ENCODE peak calls at places on chromosomes 3 and 15, in ten cellular contexts. W is AG04449, X is upper lobe of left lung, U is dorsolateral prefrontal cortex, F is AG10803, B is left ventricle myocardium inferior, E is fibroblast of pulmonary artery, Q is cardiac fibroblast, G is cardiac muscle cell, M is transverse colon. H is an unnamed sample.

GRCh38 chr3:168865022-168865551 is 769.4 kb upstream of the GOLIM4 start:
- DNase-seq in W (no peak), X (no peak), U (no peak), F (peak; percentile 44), B (no peak), E (peak; percentile 70), Q (peak; percentile 70), G (peak; percentile 60), M (no peak), H (peak; percentile 73)

GRCh38 chr3:62151591-62151990 is 221.8 kb downstream of the FEZF2 start:
- DNase-seq in W (peak; percentile 33), X (no peak), U (no peak), F (peak; percentile 38), B (no peak), E (no peak), Q (peak; percentile 63), G (no peak), M (no peak), H (no peak)

GRCh38 chr15:55196458-55197361 is at the start of gene RSL24D1:
- DNase-seq in W (peak; percentile 91), X (peak; percentile 92), U (peak; percentile 89), F (peak; percentile 98), B (peak; percentile 95), E (peak; percentile 99), Q (peak; percentile 99), G (peak; percentile 99), M (peak; percentile 97), H (peak; percentile 99)

GRCh38 chr15:22888120-22888859 is 49.8 kb downstream of the NIPA2 start:
- DNase-seq in W (peak; percentile 92), X (no peak), U (no peak), F (peak; percentile 94), B (no peak), E (peak; percentile 95), Q (peak; percentile 97), G (peak; percentile 94), M (no peak), H (peak; percentile 95)

GRCh38 chr3:4425707-4426106 is 41.4 kb downstream of the SUMF1 start:
- DNase-seq in W (no peak), X (no peak), U (no peak), F (no peak), B (no peak), E (no peak), Q (peak; percentile 79), G (no peak), M (no peak), H (peak; percentile 7)

GRCh38 chr15:67501177-67501835 is 19.6 kb upstream of the C15orf61 start:
- DNase-seq in W (no peak), X (no peak), U (no peak), F (peak; percentile 57), B (no peak), E (peak; percentile 56), Q (peak; percentile 57), G (peak; percentile 55), M (no peak), H (peak; percentile 67)

GRCh38 chr3:151660890-151661289 is 72.8 kb upstream of the AADACL2 start:
- DNase-seq in W (no peak), X (no peak), U (no peak), F (peak; percentile 11), B (no peak), E (peak; percentile 53), Q (peak; percentile 38), G (peak; percentile 62), M (no peak), H (peak; percentile 69)

GRCh38 chr15:70265466-70265978 is 167.8 kb upstream of the TLE3 start:
- DNase-seq in W (no peak), X (peak; percentile 32), U (no peak), F (no peak), B (no peak), E (no peak), Q (no peak), G (no peak), M (no peak), H (no peak)

GRCh38 chr15:96416934-96417759 is 86.6 kb downstream of the NR2F2 start:
- DNase-seq in W (no peak), X (peak; percentile 84), U (no peak), F (no peak), B (no peak), E (peak; percentile 23), Q (peak; percentile 23), G (peak; percentile 22), M (no peak), H (peak; percentile 14)

GRCh38 chr15:25234831-25235230 is 204.0 kb downstream of the UBE3A start:
- DNase-seq in W (no peak), X (no peak), U (no peak), F (no peak), B (no peak), E (no peak), Q (no peak), G (no peak), M (no peak), H (no peak)

GRCh38 chr3:183775781-183776180 is 49.6 kb downstream of the MAP6D1 start:
- DNase-seq in W (no peak), X (peak; percentile 43), U (no peak), F (peak; percentile 14), B (peak; percentile 46), E (no peak), Q (no peak), G (no peak), M (no peak), H (no peak)

GRCh38 chr3:48240000-48240710 is 749 bp upstream of the ZNF589 start:
- DNase-seq in W (no peak), X (no peak), U (no peak), F (no peak), B (no peak), E (no peak), Q (no peak), G (no peak), M (no peak), H (no peak)

GRCh38 chr3:193342551-193342950 is 36.0 kb downstream of the ATP13A5 start:
- DNase-seq in W (no peak), X (no peak), U (no peak), F (no peak), B (no peak), E (no peak), Q (no peak), G (no peak), M (no peak), H (no peak)

GRCh38 chr3:101829066-101829830 is 20.1 kb upstream of the NFKBIZ start:
- DNase-seq in W (no peak), X (no peak), U (no peak), F (peak; percentile 64), B (peak; percentile 67), E (peak; percentile 70), Q (peak; percentile 82), G (peak; percentile 74), M (peak; percentile 66), H (peak; percentile 70)
- H3K4me3 ChIP-seq in W (peak overlapping the region; percentile 23), X (peak overlapping the region; percentile 58), U (no peak overlapping the region), F (no peak overlapping the region), B (peak overlapping the region; percentile 70), E (peak overlapping the region; percentile 62), Q (peak overlapping the region; percentile 21), G (peak overlapping the region; percentile 32), M (no peak overlapping the region), H (peak overlapping the region; percentile 69)

GRCh38 chr3:58333206-58334012 is 717 bp downstream of the PXK start:
- DNase-seq in W (no peak), X (peak; percentile 80), U (peak; percentile 40), F (peak; percentile 23), B (no peak), E (peak; percentile 39), Q (peak; percentile 42), G (peak; percentile 29), M (peak; percentile 30), H (peak; percentile 42)

GRCh38 chr3:58334013-58334321 is 1.3 kb downstream of the PXK start:
- DNase-seq in W (no peak), X (no peak), U (no peak), F (peak; percentile 24), B (no peak), E (no peak), Q (no peak), G (no peak), M (no peak), H (no peak)

GRCh38 chr3:58329922-58330413 is 2.7 kb upstream of the PXK start:
- DNase-seq in W (no peak), X (no peak), U (no peak), F (no peak), B (no peak), E (no peak), Q (no peak), G (no peak), M (no peak), H (no peak)

GRCh38 chr3:58331593-58332152 is 1.0 kb upstream of the PXK start:
- DNase-seq in W (no peak), X (no peak), U (no peak), F (no peak), B (no peak), E (no peak), Q (no peak), G (no peak), M (no peak), H (no peak)

GRCh38 chr3:58332575-58333179 is at the start of gene PXK:
- DNase-seq in W (no peak), X (peak; percentile 98), U (peak; percentile 76), F (peak; percentile 86), B (peak; percentile 88), E (peak; percentile 81), Q (peak; percentile 78), G (peak; percentile 88), M (peak; percentile 86), H (peak; percentile 68)
- TF ChIP-seq CTCF in W (peak; percentile 48), X (peak; percentile 54), U (peak; percentile 44), F (no peak), B (peak; percentile 30), E (no peak), Q (no peak), G (no peak), M (peak; percentile 18), H (no peak)

GRCh38 chr3:46988616-46989015 is 9.2 kb downstream of the NBEAL2 start:
- DNase-seq in W (no peak), X (no peak), U (no peak), F (no peak), B (no peak), E (no peak), Q (no peak), G (no peak), M (no peak), H (no peak)
- H3K4me3 ChIP-seq in W (no peak overlapping the region), X (peak overlapping the region; percentile 31), U (no peak overlapping the region), F (no peak overlapping the region), B (no peak overlapping the region), E (no peak overlapping the region), Q (no peak overlapping the region), G (no peak overlapping the region), M (no peak overlapping the region), H (no peak overlapping the region)

GRCh38 chr3:33420966-33421365 is 19.2 kb downstream of the UBP1 start:
- DNase-seq in W (no peak), X (no peak), U (no peak), F (no peak), B (no peak), E (no peak), Q (peak; percentile 17), G (no peak), M (no peak), H (no peak)
- TF ChIP-seq CTCF in W (no peak), X (no peak), U (no peak), F (no peak), B (no peak), E (no peak), Q (peak; percentile 7), G (no peak), M (no peak), H (no peak)

H was measured in fibroblast of the aortic adventitia.